ENCODE peak calls at places on chromosomes 4 and X, in five cellular contexts. Z is pancreas; U is adipocyte; L is adrenal gland; J is CD4-positive, alpha-beta memory T cell. I is an unnamed sample.

GRCh38 chrX:30301977-30302376 is 7.2 kb downstream of the NR0B1 start:
- DNase-seq in Z (no peak), U (peak; percentile 25), L (peak; percentile 25), J (no peak), I (no peak)

GRCh38 chrX:77119706-77120105 is 327.5 kb upstream of the FGF16 start:
- DNase-seq in Z (no peak), U (no peak), L (no peak), J (no peak), I (no peak)

GRCh38 chr4:153342751-153343552 is 1.5 kb upstream of the MND1 start:
- DNase-seq in Z (no peak), U (no peak), L (no peak), J (no peak), I (no peak)

GRCh38 chr4:10667651-10668341 is 16.8 kb downstream of the CLNK start:
- DNase-seq in Z (no peak), U (no peak), L (no peak), J (no peak), I (no peak)

GRCh38 chr4:99205104-99205979 is 13.7 kb downstream of the ADH6 start:
- DNase-seq in Z (no peak), U (peak; percentile 69), L (no peak), J (no peak), I (no peak)

GRCh38 chr4:148443550-148444295 is 1.5 kb upstream of the NR3C2 start:
- DNase-seq in Z (peak; percentile 83), U (peak; percentile 44), L (peak; percentile 39), J (peak; percentile 30), I (peak; percentile 14)

GRCh38 chr4:86247328-86247727 is 112.5 kb downstream of the MAPK10 start:
- DNase-seq in Z (no peak), U (no peak), L (no peak), J (no peak), I (no peak)

GRCh38 chr4:155032521-155033229 is 175.8 kb upstream of the NPY2R start:
- DNase-seq in Z (no peak), U (no peak), L (no peak), J (no peak), I (no peak)

GRCh38 chrX:21374163-21374993 is at the start of gene CNKSR2:
- DNase-seq in Z (peak; percentile 79), U (peak; percentile 21), L (peak; percentile 8), J (peak; percentile 68), I (peak; percentile 8)

GRCh38 chr4:104901438-104901837 is 245.2 kb upstream of the TET2 start:
- DNase-seq in Z (no peak), U (no peak), L (no peak), J (no peak), I (no peak)

GRCh38 chr4:46909078-46909477 is at the start of gene COX7B2:
- DNase-seq in Z (no peak), U (no peak), L (no peak), J (no peak), I (no peak)

GRCh38 chrX:125439194-125439849 is 119.7 kb downstream of the TEX13C start:
- DNase-seq in Z (no peak), U (no peak), L (no peak), J (no peak), I (no peak)

GRCh38 chrX:115642895-115643530 is 82.0 kb downstream of the PLS3 start:
- DNase-seq in Z (no peak), U (peak; percentile 87), L (peak; percentile 35), J (peak; percentile 35), I (no peak)

GRCh38 chr4:76495166-76495565 is 60.1 kb downstream of the SHROOM3 start:
- DNase-seq in Z (no peak), U (peak; percentile 9), L (no peak), J (no peak), I (no peak)

GRCh38 chr4:100372432-100372831 is 145.4 kb downstream of the EMCN start:
- DNase-seq in Z (no peak), U (no peak), L (no peak), J (no peak), I (no peak)

GRCh38 chr4:15938182-15938581 is 358 bp downstream of the FGFBP1 start:
- DNase-seq in Z (no peak), U (no peak), L (no peak), J (no peak), I (no peak)

GRCh38 chrX:118181030-118181429 is 64.4 kb upstream of the KLHL13 start:
- DNase-seq in Z (no peak), U (peak; percentile 12), L (peak; percentile 17), J (no peak), I (no peak)

GRCh38 chr4:7526491-7526890 is 91.8 kb upstream of the PSAPL1 start:
- DNase-seq in Z (no peak), U (no peak), L (no peak), J (no peak), I (no peak)
- H3K27me3 ChIP-seq in Z (no peaks in the 10 kb centered on the region), U (peaks cover 51% of the 10 kb centered on the region), L (no peaks in the 10 kb centered on the region), J (no peaks in the 10 kb centered on the region), I (peaks cover 12% of the 10 kb centered on the region)

GRCh38 chr4:823093-823760 is 2.7 kb downstream of the CPLX1 start:
- DNase-seq in Z (peak; percentile 61), U (no peak), L (no peak), J (no peak), I (no peak)
- H3K27me3 ChIP-seq in Z (no peaks in the 10 kb centered on the region), U (peaks cover 64% of the 10 kb centered on the region), L (no peaks in the 10 kb centered on the region), J (peaks cover 19% of the 10 kb centered on the region), I (peaks cover 24% of the 10 kb centered on the region)

GRCh38 chrX:123873956-123874355 is 14.1 kb downstream of the XIAP start:
- DNase-seq in Z (no peak), U (no peak), L (no peak), J (no peak), I (no peak)

GRCh38 chrX:123876177-123876576 is 16.3 kb downstream of the XIAP start:
- DNase-seq in Z (no peak), U (no peak), L (no peak), J (no peak), I (no peak)

GRCh38 chrX:123881330-123881729 is 21.5 kb downstream of the XIAP start:
- DNase-seq in Z (no peak), U (no peak), L (no peak), J (no peak), I (no peak)

GRCh38 chrX:123876844-123877243 is 17.0 kb downstream of the XIAP start:
- DNase-seq in Z (no peak), U (no peak), L (no peak), J (no peak), I (no peak)

DNA sequence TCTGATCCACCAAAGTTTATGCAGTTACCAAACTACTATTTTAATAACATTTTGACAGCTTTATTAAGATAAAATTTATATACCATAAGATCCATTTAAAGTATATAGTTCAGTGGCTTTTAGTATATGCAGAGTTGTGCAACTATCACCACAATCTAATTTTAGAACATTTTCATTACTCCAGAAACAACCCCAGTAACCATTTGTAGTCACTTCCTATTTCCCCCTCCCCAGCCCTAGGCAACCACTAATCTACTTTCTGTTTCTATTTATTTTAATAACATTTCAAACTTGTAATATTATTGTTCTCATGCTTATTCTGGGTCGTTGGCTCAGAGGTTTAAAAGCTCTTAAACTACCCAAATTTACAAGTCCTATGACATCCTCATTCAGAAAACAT is 18.3 kb downstream of the XIAP start:
- DNase-seq in Z (no peak), U (no peak), L (no peak), J (peak; percentile 28), I (no peak)
- H3K27me3 ChIP-seq in Z (no peaks in the 10 kb centered on the region), U (no peaks in the 10 kb centered on the region), L (no peaks in the 10 kb centered on the region), J (no peaks in the 10 kb centered on the region), I (no peaks in the 10 kb centered on the region)

DNA sequence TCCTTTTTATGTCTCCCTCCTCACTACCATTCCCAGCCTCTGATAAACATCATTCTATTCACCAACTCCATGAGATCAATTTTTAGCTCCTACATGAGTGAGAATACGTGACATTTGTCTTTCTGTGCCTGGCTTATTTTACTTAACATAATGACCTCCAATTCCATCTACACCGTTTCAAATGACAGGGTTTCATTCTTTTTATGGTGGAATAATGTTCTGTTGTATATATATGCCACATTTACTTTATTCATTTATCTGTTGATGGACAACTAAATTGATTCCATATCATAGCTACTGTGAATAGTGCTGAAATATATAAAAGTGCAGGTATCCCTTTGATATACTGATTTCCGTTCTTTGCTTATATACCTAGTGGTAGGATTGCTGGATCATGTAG is 503.9 kb downstream of the SMARCA1 start:
- DNase-seq in Z (no peak), U (no peak), L (no peak), J (no peak), I (no peak)
- H3K27me3 ChIP-seq in Z (no peaks in the 10 kb centered on the region), U (no peaks in the 10 kb centered on the region), L (peaks cover 8% of the 10 kb centered on the region), J (no peaks in the 10 kb centered on the region), I (no peaks in the 10 kb centered on the region)

GRCh38 chr4:42151568-42152506 is 618 bp downstream of the BEND4 start:
- DNase-seq in Z (peak; percentile 60), U (peak; percentile 6), L (peak; percentile 8), J (no peak), I (no peak)
- H3K27me3 ChIP-seq in Z (no peaks in the 10 kb centered on the region), U (peaks cover 51% of the 10 kb centered on the region), L (peaks cover 55% of the 10 kb centered on the region), J (peaks cover 24% of the 10 kb centered on the region), I (peaks cover 12% of the 10 kb centered on the region)

GRCh38 chrX:137999542-137999941 is 433.6 kb downstream of the ZIC3 start:
- DNase-seq in Z (no peak), U (no peak), L (no peak), J (no peak), I (no peak)
- H3K27me3 ChIP-seq in Z (no peaks in the 10 kb centered on the region), U (peaks cover 4% of the 10 kb centered on the region), L (peaks cover 4% of the 10 kb centered on the region), J (no peaks in the 10 kb centered on the region), I (no peaks in the 10 kb centered on the region)

GRCh38 chrX:113529425-113530013 is 688.9 kb upstream of the AMOT start:
- DNase-seq in Z (no peak), U (no peak), L (no peak), J (no peak), I (no peak)
- H3K27me3 ChIP-seq in Z (no peaks in the 10 kb centered on the region), U (peaks cover 4% of the 10 kb centered on the region), L (peaks cover 23% of the 10 kb centered on the region), J (no peaks in the 10 kb centered on the region), I (no peaks in the 10 kb centered on the region)

DNA sequence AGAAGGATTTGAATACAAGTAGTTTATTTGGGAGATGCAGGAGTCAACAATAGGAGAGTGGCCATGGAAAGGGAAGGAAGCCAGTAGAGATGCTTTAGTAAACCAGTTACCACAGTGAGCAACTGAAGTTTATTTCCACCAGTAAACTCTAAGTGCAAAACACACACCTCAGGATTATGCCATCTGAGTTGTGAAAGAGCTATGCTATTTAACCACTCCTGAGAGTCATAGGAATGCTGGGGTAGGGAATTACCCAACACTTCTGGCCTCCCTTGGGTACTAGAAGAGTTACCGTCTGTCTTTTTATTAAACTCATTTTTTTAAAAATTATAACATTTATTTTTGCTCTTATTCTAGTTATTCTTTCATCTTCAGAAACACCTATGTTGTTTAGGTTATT is 834.6 kb upstream of the AMOT start:
- DNase-seq in Z (no peak), U (no peak), L (no peak), J (no peak), I (no peak)
- H3K27me3 ChIP-seq in Z (no peaks in the 10 kb centered on the region), U (peaks cover 17% of the 10 kb centered on the region), L (peaks cover 19% of the 10 kb centered on the region), J (no peaks in the 10 kb centered on the region), I (no peaks in the 10 kb centered on the region)

DNA sequence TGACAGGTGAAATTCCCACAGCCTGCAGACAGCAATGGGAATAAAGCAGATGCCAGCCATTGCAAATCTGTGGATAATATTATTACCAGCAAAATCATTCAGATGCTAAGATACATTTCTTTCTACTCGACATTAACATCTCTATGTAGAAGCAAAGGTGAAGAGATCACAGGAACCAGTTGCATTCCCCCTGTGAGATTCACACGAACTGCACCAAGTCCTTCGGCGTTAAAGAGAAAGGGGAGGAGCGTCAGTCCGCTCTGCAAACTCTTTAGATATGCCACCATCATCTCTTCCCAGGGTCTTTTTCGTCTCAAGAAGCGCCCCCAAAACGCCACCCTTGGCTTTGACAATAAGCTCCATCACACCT is 1.9 kb downstream of the NEUROG2 start:
- DNase-seq in Z (no peak), U (no peak), L (no peak), J (no peak), I (no peak)
- H3K27me3 ChIP-seq in Z (peaks cover 17% of the 10 kb centered on the region), U (peaks cover 77% of the 10 kb centered on the region), L (peaks cover 92% of the 10 kb centered on the region), J (peaks cover 77% of the 10 kb centered on the region), I (peaks cover 91% of the 10 kb centered on the region)

I was measured in effector memory CD4-positive, alpha-beta T cell.